ENCODE peak calls at places on chromosomes 2 and 18, in four cellular contexts. R is right lobe of liver, U is Calu3, M is RWPE1. B is an unnamed sample.

GRCh38 chr2:140791802-140792201 is 1339.0 kb downstream of the LRP1B start:
- DNase-seq in U (no peak), M (peak), R (no peak), B (no peak)

GRCh38 chr2:189096769-189097447 is 82.7 kb downstream of the COL5A2 start:
- DNase-seq in R (no peak), U (peak), M (peak), B (no peak)

GRCh38 chr2:27014771-27015433 is 17.9 kb upstream of the TMEM214 start:
- DNase-seq in U (no peak), R (no peak), M (no peak), B (no peak)

GRCh38 chr2:31241625-31242270 is 7.8 kb downstream of the EHD3 start:
- DNase-seq in M (no peak), U (no peak), R (peak), B (no peak)

GRCh38 chr2:201129044-201129505 is 13.1 kb downstream of the CFLAR start:
- DNase-seq in M (no peak), U (peak), R (no peak), B (no peak)

GRCh38 chr2:72694715-72695496 is 130.9 kb downstream of the EXOC6B start:
- DNase-seq in M (peak), U (peak), R (peak), B (peak)

GRCh38 chr2:17719562-17720371 is 33.8 kb downstream of the SMC6 start:
- DNase-seq in U (no peak), R (no peak), M (peak), B (no peak)

GRCh38 chr18:41499345-41499744 is 455.7 kb upstream of the PIK3C3 start:
- DNase-seq in U (no peak), R (no peak), M (no peak), B (no peak)

GRCh38 chr2:4454907-4455306 is 751.5 kb downstream of the DCDC2C start:
- DNase-seq in U (no peak), R (no peak), M (no peak), B (no peak)

GRCh38 chr2:149556452-149556851 is 31.1 kb downstream of the MMADHC start:
- DNase-seq in U (no peak), R (no peak), M (no peak), B (no peak)

GRCh38 chr2:75558786-75559428 is 1.8 kb downstream of the EVA1A start:
- DNase-seq in M (no peak), U (no peak), R (no peak), B (no peak)

GRCh38 chr2:159891917-159892691 is 94.1 kb upstream of the CD302 start:
- DNase-seq in M (peak), R (no peak), U (peak), B (no peak)

GRCh38 chr18:57243624-57244179 is 96.8 kb downstream of the BOD1L2 start:
- DNase-seq in U (no peak), R (no peak), M (no peak), B (no peak)

GRCh38 chr18:59300676-59301285 is 17.7 kb downstream of the CPLX4 start:
- DNase-seq in R (no peak), M (peak), U (peak), B (no peak)

GRCh38 chr18:74898965-74899364 is 301.3 kb downstream of the ZNF407 start:
- DNase-seq in U (no peak), R (no peak), M (peak), B (no peak)

GRCh38 chr2:96408631-96409542 is 73.3 kb downstream of the NCAPH start:
- DNase-seq in M (no peak), U (peak), R (no peak), B (no peak)
- TF ChIP-seq CTCF in M (no peak), U (no peak), R (no peak), B (no peak)

DNA sequence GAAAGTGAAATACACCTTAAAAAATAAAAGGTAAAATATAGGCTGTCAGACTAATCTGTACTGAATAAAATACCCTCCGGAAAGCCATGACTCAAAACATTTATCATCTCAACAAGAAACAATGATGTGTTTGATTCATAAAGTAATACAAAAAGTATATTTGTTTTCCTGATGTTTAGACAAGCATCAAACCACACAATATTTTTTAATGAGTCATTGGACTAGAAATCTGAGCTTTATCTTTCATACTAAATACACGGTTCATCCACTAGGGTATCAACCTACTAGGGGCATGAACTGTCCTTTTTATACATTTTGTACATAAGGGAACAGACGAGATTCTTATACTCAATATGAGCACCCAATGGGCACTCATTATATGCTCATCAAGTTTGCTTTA is 31.3 kb downstream of the CD226 start:
- DNase-seq in R (no peak), U (no peak), M (peak), B (no peak)
- TF ChIP-seq CTCF in R (no peak), U (no peak), M (no peak), B (no peak)

DNA sequence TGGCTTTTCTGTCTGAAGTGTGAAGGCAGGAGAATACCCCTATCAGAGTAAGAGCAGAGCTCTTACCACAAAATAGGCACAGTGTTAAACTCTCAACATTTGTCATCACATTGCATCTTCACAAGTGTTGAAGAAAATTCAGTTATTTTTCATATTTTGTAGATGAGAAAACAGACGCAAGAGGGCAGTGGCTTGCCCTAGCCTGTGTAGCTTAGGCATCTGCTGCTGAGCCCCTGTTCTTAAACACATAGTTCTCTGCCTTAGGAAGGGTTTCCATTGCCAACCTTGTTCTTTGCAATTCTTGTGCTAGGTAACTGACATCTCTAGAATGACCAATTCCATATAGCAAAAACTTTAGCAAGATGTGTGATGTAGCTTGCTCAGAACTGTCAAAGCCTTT is 112.7 kb upstream of the RMDN2 start:
- DNase-seq in R (no peak), M (no peak), U (no peak), B (no peak)
- TF ChIP-seq CTCF in R (no peak), M (no peak), U (no peak), B (no peak)

GRCh38 chr2:38578832-38579231 is 23.9 kb downstream of the HNRNPLL start:
- DNase-seq in M (no peak), U (no peak), R (no peak), B (no peak)
- TF ChIP-seq CTCF in M (no peak), U (no peak), R (no peak), B (no peak)

DNA sequence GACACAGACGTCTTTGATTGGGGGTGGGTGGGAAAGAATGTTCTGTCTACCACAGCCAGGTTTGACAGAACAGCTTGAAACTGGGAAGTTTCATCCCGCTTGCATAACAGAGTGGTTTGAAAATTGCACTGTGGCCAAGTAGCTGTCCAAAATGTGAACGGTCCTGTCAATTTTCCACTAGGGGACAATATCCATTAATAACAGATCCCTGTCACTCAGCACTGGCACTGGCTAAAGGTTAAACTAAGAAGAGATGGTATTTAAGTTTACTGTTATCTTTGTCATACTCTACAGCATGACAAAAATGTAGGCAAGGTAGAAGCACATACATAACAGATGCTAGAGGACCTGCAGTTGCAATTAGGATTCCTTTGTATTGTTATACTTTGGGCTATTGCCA is 55.6 kb upstream of the ACMSD start:
- DNase-seq in M (no peak), U (no peak), R (peak), B (no peak)
- TF ChIP-seq CTCF in M (no peak), U (no peak), R (peak), B (no peak)

DNA sequence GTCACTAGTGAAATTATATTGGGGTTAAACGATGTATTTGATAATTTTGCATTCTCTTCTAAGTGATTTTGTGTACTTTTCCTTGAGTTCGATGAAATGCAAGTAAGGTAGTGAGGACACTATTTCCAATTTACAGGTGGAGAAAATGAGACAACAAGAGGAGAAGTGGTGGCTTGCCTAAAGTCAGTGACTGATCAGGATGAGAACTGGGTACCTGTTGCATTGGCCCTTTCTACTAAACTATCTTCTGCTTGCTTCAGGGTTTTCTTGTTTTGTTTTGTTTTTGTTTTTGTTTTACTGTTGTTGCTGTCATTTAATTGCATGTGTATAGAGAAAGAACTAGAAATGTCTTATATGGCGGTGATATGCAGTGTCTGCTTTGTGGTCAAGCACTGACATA is 31.4 kb upstream of the FBXO11 start:
- DNase-seq in U (no peak), R (no peak), M (no peak), B (no peak)
- TF ChIP-seq CTCF in U (no peak), R (no peak), M (no peak), B (no peak)

DNA sequence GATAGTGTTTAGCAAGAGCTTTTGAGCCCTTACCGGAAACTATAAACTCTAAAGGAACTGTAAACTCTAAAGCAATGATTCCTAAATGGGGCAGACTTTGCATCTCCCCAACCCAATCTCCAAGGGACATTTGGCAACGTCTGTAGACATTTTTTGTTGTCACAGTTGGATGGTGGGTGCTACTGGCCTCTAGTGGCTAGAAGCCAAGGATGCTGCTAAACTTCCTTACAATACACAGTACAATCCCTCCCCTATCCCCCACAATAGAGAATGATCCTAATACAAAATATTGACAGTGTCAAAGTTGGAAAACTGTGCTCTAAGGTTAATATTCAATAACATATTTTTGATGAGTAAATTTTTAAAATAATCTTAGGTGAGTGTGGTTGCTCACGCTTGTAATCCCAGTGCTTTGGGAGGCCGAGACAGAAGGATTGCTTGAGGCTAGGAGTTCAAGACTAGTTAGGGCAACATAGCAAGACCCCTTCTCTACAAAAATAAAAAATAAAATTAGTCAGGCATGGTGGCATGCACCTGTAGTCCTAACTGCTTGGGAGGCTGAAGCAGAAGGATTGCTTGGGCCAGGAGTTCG is 66.7 kb downstream of the PTPN4 start:
- DNase-seq in R (no peak), U (peak), M (peak), B (no peak)
- TF ChIP-seq CTCF in R (peak), U (peak), M (peak), B (no peak)

GRCh38 chr18:48668466-48669179 is 129.8 kb downstream of the CTIF start:
- DNase-seq in U (no peak), R (peak), M (no peak), B (peak)

GRCh38 chr18:48665654-48666053 is 126.8 kb downstream of the CTIF start:
- DNase-seq in R (no peak), U (no peak), M (no peak), B (no peak)

GRCh38 chr18:48666613-48667012 is 127.8 kb downstream of the CTIF start:
- DNase-seq in R (peak), U (no peak), M (no peak), B (no peak)

GRCh38 chr18:48669180-48669675 is 130.4 kb downstream of the CTIF start:
- DNase-seq in U (no peak), M (no peak), R (no peak), B (peak)

DNA sequence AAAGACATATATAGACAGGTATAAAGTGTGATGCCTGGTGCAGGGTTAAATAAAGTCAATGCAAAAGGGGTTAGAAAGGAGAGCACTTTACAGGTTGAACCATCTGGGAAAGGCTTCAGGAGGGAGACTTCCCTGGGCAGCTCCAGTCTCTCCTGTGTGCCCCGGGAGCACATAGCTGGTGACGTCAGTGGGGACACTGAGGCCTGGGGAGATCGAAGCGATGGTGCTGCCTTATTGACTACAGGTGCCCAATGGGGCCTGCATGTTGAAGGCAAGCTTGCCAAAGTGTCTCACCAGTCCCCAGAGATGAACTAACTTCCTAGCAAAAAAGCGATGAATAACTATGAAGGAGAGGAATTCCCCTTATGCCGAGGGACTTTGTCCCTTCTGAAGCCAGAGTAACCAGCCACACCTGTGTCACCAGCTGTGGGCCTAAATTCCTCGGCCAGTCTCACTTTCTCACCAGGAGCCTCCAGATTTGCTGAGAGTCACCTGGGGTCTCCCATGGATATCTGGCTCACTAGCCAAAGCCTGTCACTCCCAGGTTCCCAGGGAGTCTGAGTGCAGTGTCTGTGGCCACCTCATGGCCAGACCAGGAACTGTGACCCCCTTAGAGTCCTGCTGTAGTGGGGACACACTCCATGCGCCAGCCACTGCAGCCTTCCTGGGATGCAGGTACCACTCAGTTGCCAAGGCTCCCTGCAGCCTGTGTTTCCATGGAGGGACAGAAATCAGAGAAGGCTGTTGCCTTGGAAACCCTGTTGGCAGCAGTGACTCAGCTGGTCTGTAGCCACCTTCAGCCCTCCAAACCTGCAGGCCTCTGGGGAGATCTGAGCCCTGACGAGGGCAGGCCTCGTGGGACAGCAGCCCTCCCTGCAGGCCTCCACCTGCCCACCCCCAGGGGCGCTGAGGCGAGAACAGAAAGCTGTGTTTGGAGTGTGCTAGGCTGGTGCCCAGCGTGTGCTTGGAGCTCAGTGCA is 128.7 kb downstream of the CTIF start:
- DNase-seq in R (peak), M (no peak), U (peak), B (peak)
- TF ChIP-seq CTCF in R (no peak), M (peak), U (peak), B (peak)

GRCh38 chr18:50099725-50100414 is 95.1 kb downstream of the MYO5B start:
- DNase-seq in R (no peak), U (no peak), M (peak), B (no peak)
- TF ChIP-seq CTCF in R (no peak), U (no peak), M (no peak), B (no peak)

GRCh38 chr2:52976132-52976949 is 791.3 kb upstream of the CHAC2 start:
- DNase-seq in U (peak), R (no peak), M (peak), B (no peak)
- TF ChIP-seq CTCF in U (peak), R (peak), M (peak), B (peak)